ENCODE peak calls at places on chromosomes 2 and 18, in six cellular contexts. G, D, U, Y, Q and X are unnamed samples.
A peak's percentile ranks its signal among the peaks of the same experiment; 100 is the strongest.

GRCh38 chr18:79544386-79544963 is 135.1 kb upstream of the CTDP1 start:
- DNase-seq in U (peak; percentile 43), Q (no peak), D (no peak), Y (no peak), G (no peak), X (no peak)

GRCh38 chr2:30565860-30566358 is 118.9 kb downstream of the LCLAT1 start:
- DNase-seq in D (no peak), U (no peak), Q (no peak), Y (no peak), G (peak; percentile 22), X (no peak)

GRCh38 chr2:102266204-102266603 is 45.2 kb upstream of the IL1RL1 start:
- DNase-seq in Y (no peak), G (no peak), D (no peak), Q (no peak), U (peak; percentile 60), X (no peak)

GRCh38 chr2:42100696-42101585 is 53.1 kb downstream of the PKDCC start:
- DNase-seq in G (peak; percentile 69), U (peak; percentile 67), D (peak; percentile 56), Q (no peak), Y (peak; percentile 87), X (no peak)

GRCh38 chr2:135259116-135259515 is 207.0 kb downstream of the RAB3GAP1 start:
- DNase-seq in Q (no peak), G (no peak), Y (no peak), D (no peak), U (no peak), X (no peak)

GRCh38 chr18:59420244-59420643 is 61.2 kb upstream of the LMAN1 start:
- DNase-seq in U (no peak), Y (no peak), D (no peak), G (no peak), Q (no peak), X (no peak)

GRCh38 chr2:177263451-177264208 is 897 bp downstream of the NFE2L2 start:
- DNase-seq in G (peak; percentile 97), U (peak; percentile 99), Q (peak; percentile 99), D (peak; percentile 96), Y (peak; percentile 99), X (peak; percentile 76)

GRCh38 chr18:26909599-26910290 is 44.2 kb upstream of the AQP4 start:
- DNase-seq in G (no peak), D (no peak), Y (no peak), U (no peak), Q (no peak), X (no peak)

GRCh38 chr18:33567705-33568104 is 10.3 kb upstream of the ASXL3 start:
- DNase-seq in Q (no peak), Y (no peak), G (no peak), U (no peak), D (no peak), X (no peak)

GRCh38 chr2:124647663-124648062 is 622.6 kb downstream of the CNTNAP5 start:
- DNase-seq in U (no peak), G (no peak), Y (no peak), D (no peak), Q (no peak), X (no peak)

GRCh38 chr2:189163889-189164288 is 15.7 kb downstream of the COL5A2 start:
- DNase-seq in Q (no peak), D (no peak), U (no peak), G (peak; percentile 85), Y (no peak), X (no peak)

GRCh38 chr18:45691816-45692179 is 32.2 kb upstream of the SLC14A1 start:
- DNase-seq in G (no peak), Y (no peak), D (no peak), Q (no peak), U (peak; percentile 48), X (no peak)

GRCh38 chr2:117407746-117408145 is 406.7 kb upstream of the DDX18 start:
- DNase-seq in Q (no peak), D (no peak), G (no peak), Y (no peak), U (no peak), X (no peak)

GRCh38 chr2:42360493-42360889 is 526 bp downstream of the COX7A2L start:
- DNase-seq in G (no peak), U (no peak), Y (no peak), Q (no peak), D (no peak), X (no peak)

GRCh38 chr2:118846667-118847446 is 591 bp downstream of the EN1 start:
- DNase-seq in U (peak; percentile 57), Q (no peak), G (no peak), D (no peak), Y (no peak), X (no peak)

GRCh38 chr2:108548221-108549003 is 14.1 kb downstream of the LIMS1 start:
- DNase-seq in U (no peak), D (no peak), G (peak; percentile 82), Q (no peak), Y (no peak), X (no peak)

GRCh38 chr18:77249583-77250500 is at the start of gene GALR1:
- DNase-seq in Y (no peak), Q (no peak), U (no peak), G (no peak), D (no peak), X (no peak)

GRCh38 chr2:103166406-103167324 is 404.8 kb downstream of the TMEM182 start:
- DNase-seq in Q (no peak), U (no peak), D (no peak), Y (no peak), G (no peak), X (no peak)

GRCh38 chr2:67865871-67866386 is 196.9 kb downstream of the C1D start:
- DNase-seq in U (no peak), Q (no peak), D (no peak), Y (no peak), G (no peak), X (no peak)

GRCh38 chr2:11615209-11615608 is 54.8 kb downstream of the NTSR2 start:
- DNase-seq in G (no peak), D (no peak), Q (no peak), Y (no peak), U (no peak), X (no peak)

GRCh38 chr18:38284992-38285391 is 719.4 kb upstream of the CELF4 start:
- DNase-seq in Q (no peak), U (no peak), G (no peak), D (no peak), Y (no peak), X (no peak)

GRCh38 chr18:7601249-7601620 is 34.1 kb downstream of the PTPRM start:
- DNase-seq in G (peak; percentile 63), D (peak; percentile 54), Y (no peak), U (no peak), Q (no peak), X (no peak)

GRCh38 chr18:5503740-5504139 is 40.1 kb downstream of the EPB41L3 start:
- DNase-seq in U (no peak), Y (no peak), Q (no peak), D (no peak), G (peak; percentile 48), X (no peak)

GRCh38 chr2:236165491-236166156 is 2.6 kb downstream of the GBX2 start:
- DNase-seq in G (no peak), U (no peak), Y (no peak), D (no peak), Q (no peak), X (no peak)

GRCh38 chr2:76387294-76387693 is 676.6 kb upstream of the GCFC2 start:
- DNase-seq in U (no peak), Y (no peak), D (no peak), G (no peak), Q (no peak), X (no peak)

GRCh38 chr18:526681-527080 is 26.2 kb upstream of the COLEC12 start:
- DNase-seq in G (no peak), D (no peak), Y (no peak), U (no peak), Q (no peak), X (no peak)

GRCh38 chr2:24830351-24830750 is 37.1 kb downstream of the CENPO start:
- DNase-seq in U (peak; percentile 25), Y (peak; percentile 63), Q (no peak), D (no peak), G (peak; percentile 50), X (no peak)
- H3K27ac ChIP-seq in U (no peak overlapping the region), Y (no peak overlapping the region), Q (no peak overlapping the region), D (no peak overlapping the region), G (no peak overlapping the region), X (peak overlapping the region; percentile 69)

DNA sequence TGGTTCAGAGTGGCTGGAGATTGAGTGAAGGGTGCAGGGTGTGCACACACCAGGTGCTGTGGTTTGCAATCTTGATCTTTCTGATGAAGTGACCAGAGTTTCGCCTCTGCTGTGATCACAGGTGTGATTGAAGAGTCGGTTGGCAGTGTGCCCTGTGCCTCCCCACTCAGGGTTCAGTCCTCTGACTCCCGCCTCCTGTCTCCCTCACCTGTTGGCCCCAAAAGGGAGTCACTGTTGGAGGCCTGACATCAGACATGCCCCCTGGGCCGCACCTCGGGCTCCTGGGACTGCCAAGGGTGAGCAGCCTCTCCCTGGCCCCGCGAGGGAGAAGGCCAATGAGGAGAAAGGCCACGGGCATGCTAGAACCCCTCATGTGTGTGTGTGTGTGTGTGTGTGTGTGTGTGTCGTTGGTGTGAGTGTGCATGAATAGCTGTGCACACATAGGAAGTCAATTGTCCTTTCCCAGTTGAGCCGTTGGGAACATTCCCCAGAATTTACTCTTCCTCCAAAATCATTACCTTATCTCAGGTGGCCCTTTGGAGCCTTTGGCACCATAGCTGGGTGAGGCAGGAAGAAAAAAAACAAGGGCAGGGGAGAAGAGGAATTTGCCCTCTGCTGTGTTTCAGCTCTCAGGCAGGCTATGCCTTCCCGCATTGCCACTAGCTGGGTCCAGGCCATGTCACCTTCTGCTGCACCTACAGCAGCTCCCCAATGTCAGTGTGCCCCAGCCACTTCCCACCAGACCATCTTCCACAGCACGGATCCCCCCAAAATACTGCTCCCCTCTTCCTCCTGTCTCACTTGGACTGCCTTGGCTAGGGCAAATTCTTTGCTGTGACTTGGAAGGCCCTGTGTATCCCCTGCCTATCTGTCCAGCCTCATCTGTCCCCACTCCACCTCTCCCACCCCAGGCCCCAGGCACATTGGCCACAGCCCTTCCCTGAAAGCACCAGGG is 78.2 kb upstream of the LAPTM4A start:
- DNase-seq in D (peak; percentile 97), Y (no peak), Q (no peak), G (no peak), U (no peak), X (no peak)
- H3K27ac ChIP-seq in D (peak overlapping the region; percentile 93), Y (no peak overlapping the region), Q (no peak overlapping the region), G (no peak overlapping the region), U (no peak overlapping the region), X (no peak overlapping the region)

GRCh38 chr2:8455236-8456148 is 226.4 kb upstream of the ID2 start:
- DNase-seq in G (no peak), U (no peak), Q (no peak), Y (peak; percentile 73), D (no peak), X (no peak)
- H3K27ac ChIP-seq in G (no peak overlapping the region), U (no peak overlapping the region), Q (no peak overlapping the region), Y (no peak overlapping the region), D (no peak overlapping the region), X (no peak overlapping the region)

DNA sequence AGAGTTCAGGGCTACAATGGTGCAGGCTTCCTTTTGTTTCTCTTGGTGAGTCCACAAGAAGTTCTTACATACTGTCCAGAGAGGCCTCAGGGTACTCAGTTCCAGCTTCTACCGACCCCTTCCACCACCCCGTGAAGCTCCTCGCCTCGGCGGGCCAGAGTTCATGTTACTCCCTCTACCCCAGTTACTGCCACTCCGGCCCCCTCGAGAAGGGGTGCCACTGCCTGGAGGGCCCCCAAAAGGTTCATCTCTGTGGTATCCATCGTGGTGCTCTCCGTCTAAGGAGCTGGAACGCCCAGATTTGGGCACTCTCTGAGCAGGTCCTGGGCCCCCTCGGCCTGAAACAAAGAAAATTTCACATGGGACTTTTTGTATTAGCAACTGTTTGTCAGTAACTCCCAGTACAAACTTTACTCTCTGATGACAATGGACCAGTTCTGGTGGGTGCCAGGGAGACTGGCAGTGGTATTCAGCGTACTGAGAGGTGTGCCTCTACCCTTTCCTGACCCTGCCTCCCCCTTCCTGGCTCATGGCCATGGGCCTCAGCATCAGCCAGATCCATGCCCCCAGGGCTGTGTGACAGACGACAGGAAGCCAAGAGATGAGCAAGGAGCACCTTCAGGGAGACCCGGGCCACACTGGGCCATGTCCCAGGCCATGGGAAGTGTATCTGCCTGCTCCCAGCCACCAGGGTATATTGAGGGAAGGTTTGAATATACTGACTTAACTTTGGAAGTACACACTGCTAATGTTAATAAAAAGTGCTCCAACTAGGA is 5.1 kb downstream of the SFT2D3 start:
- DNase-seq in Y (no peak), G (no peak), Q (no peak), D (no peak), U (no peak), X (no peak)
- H3K27ac ChIP-seq in Y (peak overlapping the region; percentile 25), G (peak overlapping the region; percentile 17), Q (no peak overlapping the region), D (no peak overlapping the region), U (no peak overlapping the region), X (no peak overlapping the region)